ENCODE peak calls at places on chromosomes 3 and 15, in four cellular contexts. B is cardiac muscle cell, Y is GM23338, X is fibroblast of the aortic adventitia. L is an unnamed sample.

GRCh38 chr3:115975353-115975752 is 352.0 kb downstream of the GAP43 start:
- DNase-seq in B (peak), Y (no peak), X (peak), L (no peak)

GRCh38 chr15:88341653-88342052 is 85.1 kb upstream of the NTRK3 start:
- DNase-seq in Y (no peak), X (peak), B (no peak), L (no peak)

GRCh38 chr15:88864861-88865497 is 30.4 kb downstream of the HAPLN3 start:
- DNase-seq in Y (no peak), B (no peak), X (no peak), L (no peak)

GRCh38 chr3:16993227-16993626 is 108.5 kb downstream of the PLCL2 start:
- DNase-seq in X (peak), B (peak), Y (no peak), L (no peak)

GRCh38 chr3:90035643-90036042 is 928.2 kb downstream of the EPHA3 start:
- DNase-seq in B (no peak), X (no peak), Y (no peak), L (no peak)

GRCh38 chr15:99050328-99050980 is 42.9 kb upstream of the PGPEP1L start:
- DNase-seq in Y (no peak), X (no peak), B (no peak), L (peak)

GRCh38 chr3:88219138-88219792 is 69.5 kb downstream of the C3orf38 start:
- DNase-seq in B (peak), Y (peak), X (peak), L (peak)

GRCh38 chr3:143600762-143601161 is 247.5 kb downstream of the SLC9A9 start:
- DNase-seq in Y (peak), B (peak), X (peak), L (no peak)

GRCh38 chr3:45927881-45928280 is 15.4 kb upstream of the CXCR6 start:
- DNase-seq in Y (no peak), X (peak), B (no peak), L (no peak)

GRCh38 chr15:68638953-68639500 is 60.2 kb downstream of the CORO2B start:
- DNase-seq in X (peak), Y (no peak), B (no peak), L (no peak)

GRCh38 chr3:14227866-14228265 is 49.2 kb downstream of the LSM3 start:
- DNase-seq in B (no peak), Y (no peak), X (no peak), L (no peak)

GRCh38 chr15:29835301-29835700 is 13.0 kb upstream of the TJP1 start:
- DNase-seq in Y (no peak), X (peak), B (peak), L (no peak)

GRCh38 chr15:57827021-57827420 is 120.5 kb downstream of the POLR2M start:
- DNase-seq in X (no peak), Y (no peak), B (no peak), L (no peak)

GRCh38 chr3:170180107-170180951 is 1.2 kb downstream of the PHC3 start:
- DNase-seq in B (peak), X (peak), Y (no peak), L (no peak)

GRCh38 chr3:190886945-190887344 is 24.5 kb upstream of the GMNC start:
- DNase-seq in Y (no peak), X (no peak), B (no peak), L (no peak)

GRCh38 chr3:13950042-13950441 is 70.2 kb upstream of the WNT7A start:
- DNase-seq in Y (no peak), B (no peak), X (no peak), L (no peak)

GRCh38 chr3:99651561-99651960 is 13.2 kb downstream of the COL8A1 start:
- DNase-seq in Y (no peak), X (peak), B (peak), L (no peak)

GRCh38 chr3:67642190-67642589 is 12.2 kb downstream of the SUCLG2 start:
- DNase-seq in B (no peak), X (no peak), Y (no peak), L (no peak)

L was measured in endodermal cell.